ENCODE peak calls at places on chromosome 1, in four cellular contexts. J is posterior vena cava, O is esophagus squamous epithelium, D is IMR-90. P is an unnamed sample.

GRCh38 chr1:199733125-199733524 is 294.4 kb upstream of the NR5A2 start:
- DNase-seq in O (no peak), J (no peak), D (no peak), P (no peak)

GRCh38 chr1:203327684-203328457 is 22.6 kb downstream of the BTG2 start:
- DNase-seq in D (peak; percentile 53), O (no peak), J (no peak), P (peak; percentile 84)

GRCh38 chr1:227654858-227655752 is 80.0 kb downstream of the JMJD4 start:
- DNase-seq in J (no peak), O (no peak), D (no peak), P (no peak)

GRCh38 chr1:201023517-201023902 is at the start of gene KIF21B:
- DNase-seq in O (peak; percentile 17), J (peak; percentile 94), D (no peak), P (peak; percentile 89)

GRCh38 chr1:180849031-180849775 is 63.5 kb upstream of the KIAA1614 start:
- DNase-seq in J (no peak), D (no peak), O (no peak), P (no peak)

GRCh38 chr1:116345830-116346229 is 27.2 kb upstream of the ATP1A1 start:
- DNase-seq in J (no peak), O (no peak), D (no peak), P (no peak)

GRCh38 chr1:167795810-167796740 is 74.3 kb downstream of the MPZL1 start:
- DNase-seq in J (no peak), O (no peak), D (no peak), P (no peak)

GRCh38 chr1:2644591-2645101 is 11.8 kb upstream of the MMEL1 start:
- DNase-seq in J (peak; percentile 62), O (no peak), D (no peak), P (peak; percentile 55)

GRCh38 chr1:196609114-196609737 is 986 bp upstream of the KCNT2 start:
- DNase-seq in J (no peak), O (no peak), D (peak; percentile 11), P (no peak)

GRCh38 chr1:176628775-176629174 is 165.8 kb downstream of the PAPPA2 start:
- DNase-seq in O (no peak), D (no peak), J (no peak), P (no peak)

GRCh38 chr1:202274611-202275010 is 67.1 kb downstream of the UBE2T start:
- DNase-seq in D (peak; percentile 12), O (no peak), J (peak; percentile 78), P (no peak)

GRCh38 chr1:160519542-160520435 is 3.3 kb downstream of the SLAMF6 start:
- DNase-seq in D (no peak), J (no peak), O (no peak), P (no peak)

GRCh38 chr1:155932487-155932886 is 1.7 kb downstream of the KHDC4 start:
- DNase-seq in D (no peak), J (no peak), O (no peak), P (no peak)

GRCh38 chr1:154902920-154903566 is 33.0 kb upstream of the KCNN3 start:
- DNase-seq in D (no peak), O (no peak), J (no peak), P (no peak)

GRCh38 chr1:210916548-210916947 is 217.4 kb downstream of the KCNH1 start:
- DNase-seq in D (no peak), J (no peak), O (no peak), P (no peak)

GRCh38 chr1:180133193-180133592 is 21.5 kb upstream of the QSOX1 start:
- DNase-seq in J (no peak), D (no peak), O (no peak), P (no peak)

P was measured in ascending aorta.